ENCODE peak calls at places on chromosomes 4 and X, in five cellular contexts. One of them, this sample, is unnamed.
A peak's percentile ranks its signal among the peaks of the same experiment; 100 is the strongest.

GRCh38 chrX:13270360-13270759 is 49.5 kb downstream of the ATXN3L start:
- DNase-seq in thyroid gland: no peak
- DNase-seq in HL-60: no peak
- DNase-seq in adipocyte: no peak
- DNase-seq in BE2C: no peak
- DNase-seq in this sample: no peak

GRCh38 chrX:150438165-150438564 is 75.0 kb downstream of the MAMLD1 start:
- DNase-seq in BE2C: no peak
- DNase-seq in thyroid gland: no peak
- DNase-seq in adipocyte: peak; percentile 35
- DNase-seq in HL-60: no peak
- DNase-seq in this sample: no peak

GRCh38 chr4:147340111-147340510 is 140.8 kb upstream of the EDNRA start:
- DNase-seq in BE2C: no peak
- DNase-seq in HL-60: no peak
- DNase-seq in adipocyte: peak; percentile 80
- DNase-seq in thyroid gland: no peak
- DNase-seq in this sample: no peak

GRCh38 chr4:40685300-40685699 is 55.6 kb upstream of the RBM47 start:
- DNase-seq in BE2C: no peak
- DNase-seq in thyroid gland: no peak
- DNase-seq in adipocyte: peak; percentile 58
- DNase-seq in HL-60: no peak
- DNase-seq in this sample: no peak

GRCh38 chrX:112803060-112803459 is 37.6 kb downstream of the AMOT start:
- DNase-seq in HL-60: no peak
- DNase-seq in thyroid gland: no peak
- DNase-seq in adipocyte: no peak
- DNase-seq in BE2C: no peak
- DNase-seq in this sample: no peak

GRCh38 chrX:102712216-102712966 is at the start of gene GPRASP2:
- DNase-seq in BE2C: peak; percentile 34
- DNase-seq in HL-60: no peak
- DNase-seq in thyroid gland: peak; percentile 54
- DNase-seq in adipocyte: peak; percentile 55
- DNase-seq in this sample: peak; percentile 60

GRCh38 chr4:23333946-23334878 is 555.6 kb downstream of the PPARGC1A start:
- DNase-seq in BE2C: no peak
- DNase-seq in thyroid gland: no peak
- DNase-seq in HL-60: peak; percentile 85
- DNase-seq in adipocyte: no peak
- DNase-seq in this sample: no peak

GRCh38 chrX:283115-283845 is 2.1 kb downstream of the PLCXD1 start:
- DNase-seq in thyroid gland: peak; percentile 92
- DNase-seq in HL-60: peak; percentile 70
- DNase-seq in adipocyte: peak; percentile 94
- DNase-seq in BE2C: peak; percentile 86
- DNase-seq in this sample: peak; percentile 92

GRCh38 chr4:183241771-183242170 is 78.3 kb downstream of the CLDN22 start:
- DNase-seq in BE2C: no peak
- DNase-seq in thyroid gland: no peak
- DNase-seq in adipocyte: no peak
- DNase-seq in HL-60: no peak
- DNase-seq in this sample: no peak

GRCh38 chrX:130974323-130974722 is 71.3 kb upstream of the ENOX2 start:
- DNase-seq in HL-60: no peak
- DNase-seq in adipocyte: no peak
- DNase-seq in BE2C: no peak
- DNase-seq in thyroid gland: no peak
- DNase-seq in this sample: no peak

GRCh38 chr4:25095756-25096552 is 64.3 kb downstream of the SEPSECS start:
- DNase-seq in HL-60: no peak
- DNase-seq in adipocyte: no peak
- DNase-seq in BE2C: no peak
- DNase-seq in thyroid gland: no peak
- DNase-seq in this sample: no peak

GRCh38 chr4:80343887-80344286 is 8.4 kb downstream of the CFAP299 start:
- DNase-seq in adipocyte: no peak
- DNase-seq in BE2C: no peak
- DNase-seq in thyroid gland: no peak
- DNase-seq in HL-60: no peak
- DNase-seq in this sample: no peak

GRCh38 chr4:151475338-151475737 is 66.4 kb downstream of the FHIP1A start:
- DNase-seq in adipocyte: no peak
- DNase-seq in BE2C: no peak
- DNase-seq in HL-60: no peak
- DNase-seq in thyroid gland: peak; percentile 24
- DNase-seq in this sample: no peak

GRCh38 chr4:931194-931959 is 739 bp downstream of the GAK start:
- DNase-seq in adipocyte: peak; percentile 59
- DNase-seq in thyroid gland: peak; percentile 25
- DNase-seq in HL-60: no peak
- DNase-seq in BE2C: no peak
- DNase-seq in this sample: peak; percentile 30

GRCh38 chr4:125434136-125434535 is 119.4 kb downstream of the FAT4 start:
- DNase-seq in thyroid gland: no peak
- DNase-seq in BE2C: no peak
- DNase-seq in adipocyte: peak; percentile 56
- DNase-seq in HL-60: no peak
- DNase-seq in this sample: no peak

GRCh38 chrX:99384594-99385374 is 1025.3 kb downstream of the PCDH19 start:
- DNase-seq in adipocyte: no peak
- DNase-seq in BE2C: no peak
- DNase-seq in HL-60: no peak
- DNase-seq in thyroid gland: no peak
- DNase-seq in this sample: no peak

DNA sequence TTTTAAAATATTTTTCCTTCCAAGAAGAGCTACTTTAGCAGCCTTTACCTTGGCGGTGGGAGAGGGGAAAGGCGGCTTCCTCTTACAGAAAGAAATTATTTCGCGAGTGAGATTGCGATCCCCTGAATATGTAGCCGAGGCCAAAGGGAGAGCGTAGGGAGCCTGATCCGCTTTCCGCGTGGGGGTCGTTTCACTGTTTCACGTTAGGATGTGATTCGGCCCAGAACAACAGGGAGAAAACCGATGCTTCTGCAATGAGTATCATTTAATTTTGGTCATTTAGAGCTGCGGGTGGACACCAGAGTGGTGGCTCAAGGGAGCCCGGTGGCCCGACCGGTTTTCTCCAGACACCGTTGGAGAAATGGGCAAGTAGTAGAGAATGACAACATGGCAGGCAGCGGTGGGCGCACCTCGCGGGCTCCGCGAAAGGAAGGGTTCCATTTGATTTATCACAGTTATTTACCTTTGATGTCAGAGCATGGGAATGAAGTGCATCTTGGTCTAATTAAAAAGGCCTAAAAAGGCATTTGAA is 1.8 kb upstream of the PCDH19 start:
- DNase-seq in BE2C: no peak
- DNase-seq in thyroid gland: no peak
- DNase-seq in HL-60: no peak
- DNase-seq in adipocyte: no peak
- DNase-seq in this sample: no peak
- H3K27me3 ChIP-seq in BE2C: no peaks in the 10 kb centered on the region
- H3K27me3 ChIP-seq in thyroid gland: peaks cover 18% of the 10 kb centered on the region
- H3K27me3 ChIP-seq in HL-60: peaks cover 13% of the 10 kb centered on the region
- H3K27me3 ChIP-seq in adipocyte: peaks cover 64% of the 10 kb centered on the region
- H3K27me3 ChIP-seq in this sample: no peaks in the 10 kb centered on the region

GRCh38 chr4:119040711-119041185 is 94.9 kb upstream of the MYOZ2 start:
- DNase-seq in adipocyte: peak; percentile 93
- DNase-seq in HL-60: no peak
- DNase-seq in BE2C: no peak
- DNase-seq in thyroid gland: no peak
- DNase-seq in this sample: no peak
- H3K4me3 ChIP-seq in adipocyte: peak overlapping the region; percentile 67
- H3K4me3 ChIP-seq in HL-60: no peak overlapping the region
- H3K4me3 ChIP-seq in BE2C: no peak overlapping the region
- H3K4me3 ChIP-seq in thyroid gland: no peak overlapping the region
- H3K4me3 ChIP-seq in this sample: no peak overlapping the region

GRCh38 chr4:4406455-4407298 is 19.8 kb downstream of the NSG1 start:
- DNase-seq in BE2C: peak; percentile 93
- DNase-seq in thyroid gland: no peak
- DNase-seq in adipocyte: no peak
- DNase-seq in HL-60: no peak
- DNase-seq in this sample: no peak

GRCh38 chr4:4407299-4408131 is 20.6 kb downstream of the NSG1 start:
- DNase-seq in HL-60: no peak
- DNase-seq in BE2C: no peak
- DNase-seq in adipocyte: no peak
- DNase-seq in thyroid gland: no peak
- DNase-seq in this sample: no peak

GRCh38 chr4:4409416-4410115 is 22.7 kb downstream of the NSG1 start:
- DNase-seq in thyroid gland: no peak
- DNase-seq in BE2C: no peak
- DNase-seq in HL-60: no peak
- DNase-seq in adipocyte: no peak
- DNase-seq in this sample: no peak

GRCh38 chr4:4408576-4409335 is 21.9 kb downstream of the NSG1 start:
- DNase-seq in BE2C: no peak
- DNase-seq in HL-60: no peak
- DNase-seq in adipocyte: no peak
- DNase-seq in thyroid gland: no peak
- DNase-seq in this sample: no peak

GRCh38 chr4:4408132-4408523 is 21.2 kb downstream of the NSG1 start:
- DNase-seq in BE2C: no peak
- DNase-seq in HL-60: no peak
- DNase-seq in thyroid gland: no peak
- DNase-seq in adipocyte: no peak
- DNase-seq in this sample: no peak
- H3K27me3 ChIP-seq in BE2C: no peaks in the 10 kb centered on the region
- H3K27me3 ChIP-seq in HL-60: no peaks in the 10 kb centered on the region
- H3K27me3 ChIP-seq in thyroid gland: no peaks in the 10 kb centered on the region
- H3K27me3 ChIP-seq in adipocyte: peaks cover 51% of the 10 kb centered on the region
- H3K27me3 ChIP-seq in this sample: no peaks in the 10 kb centered on the region

GRCh38 chrX:19107035-19107434 is 15.2 kb downstream of the ADGRG2 start:
- DNase-seq in thyroid gland: no peak
- DNase-seq in adipocyte: no peak
- DNase-seq in HL-60: no peak
- DNase-seq in BE2C: no peak
- DNase-seq in this sample: no peak
- H3K4me3 ChIP-seq in thyroid gland: no peak overlapping the region
- H3K4me3 ChIP-seq in adipocyte: no peak overlapping the region
- H3K4me3 ChIP-seq in HL-60: no peak overlapping the region
- H3K4me3 ChIP-seq in BE2C: no peak overlapping the region
- H3K4me3 ChIP-seq in this sample: no peak overlapping the region

GRCh38 chr4:93416337-93417102 is 412.0 kb upstream of the ATOH1 start:
- DNase-seq in BE2C: no peak
- DNase-seq in HL-60: no peak
- DNase-seq in adipocyte: peak; percentile 31
- DNase-seq in thyroid gland: no peak
- DNase-seq in this sample: no peak
- H3K27me3 ChIP-seq in BE2C: no peaks in the 10 kb centered on the region
- H3K27me3 ChIP-seq in HL-60: no peaks in the 10 kb centered on the region
- H3K27me3 ChIP-seq in adipocyte: no peaks in the 10 kb centered on the region
- H3K27me3 ChIP-seq in thyroid gland: no peaks in the 10 kb centered on the region
- H3K27me3 ChIP-seq in this sample: no peaks in the 10 kb centered on the region

GRCh38 chr4:99563310-99564186 is at the start of gene TRMT10A:
- DNase-seq in BE2C: peak; percentile 96
- DNase-seq in HL-60: peak; percentile 83
- DNase-seq in adipocyte: peak; percentile 99
- DNase-seq in thyroid gland: peak; percentile 99
- DNase-seq in this sample: peak; percentile 98

GRCh38 chr4:99564921-99565320 is 1.1 kb upstream of the TRMT10A start:
- DNase-seq in HL-60: no peak
- DNase-seq in BE2C: no peak
- DNase-seq in adipocyte: no peak
- DNase-seq in thyroid gland: no peak
- DNase-seq in this sample: no peak
- H3K4me3 ChIP-seq in HL-60: no peak overlapping the region
- H3K4me3 ChIP-seq in BE2C: no peak overlapping the region
- H3K4me3 ChIP-seq in adipocyte: no peak overlapping the region
- H3K4me3 ChIP-seq in thyroid gland: no peak overlapping the region
- H3K4me3 ChIP-seq in this sample: no peak overlapping the region

DNA sequence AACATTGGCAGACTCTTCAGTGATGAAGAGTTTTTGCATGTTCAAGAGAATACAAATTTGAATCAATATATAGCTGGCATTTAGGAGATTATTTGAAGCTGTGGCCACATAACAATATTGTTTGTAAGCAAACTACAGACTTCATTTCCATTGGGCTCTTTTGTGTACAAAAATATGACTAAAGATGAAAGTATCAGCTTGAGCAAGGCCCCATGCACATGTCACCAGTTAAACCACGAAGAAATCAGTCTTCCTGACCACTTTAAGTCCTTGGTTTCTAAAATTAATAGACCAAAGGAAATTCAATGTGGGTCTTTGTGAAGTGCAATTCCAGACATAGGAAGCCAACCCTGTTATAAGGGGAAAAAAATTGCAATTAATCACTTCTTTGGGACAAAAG is 1664.6 kb upstream of the ADGRL3 start:
- DNase-seq in BE2C: no peak
- DNase-seq in HL-60: no peak
- DNase-seq in thyroid gland: no peak
- DNase-seq in adipocyte: no peak
- DNase-seq in this sample: no peak
- H3K27me3 ChIP-seq in BE2C: no peaks in the 10 kb centered on the region
- H3K27me3 ChIP-seq in HL-60: no peaks in the 10 kb centered on the region
- H3K27me3 ChIP-seq in thyroid gland: no peaks in the 10 kb centered on the region
- H3K27me3 ChIP-seq in adipocyte: no peaks in the 10 kb centered on the region
- H3K27me3 ChIP-seq in this sample: no peaks in the 10 kb centered on the region

This sample was measured in body of pancreas.